ENCODE peak calls at places on chromosomes 7 and 10, in eight cellular contexts. K, F, P, A, J, L, C and Z are unnamed samples. For H3K9me3 and H3K4me1, the result is how much of the 10 kb centered on the place peaks cover.

GRCh38 chr10:17005621-17006566 is 123.7 kb downstream of the CUBN start:
- DNase-seq in K (no peak), F (no peak), P (no peak), A (no peak), J (no peak), L (no peak), C (no peak), Z (no peak)

GRCh38 chr7:148395990-148396716 is 194.4 kb upstream of the C7orf33 start:
- DNase-seq in K (no peak), F (no peak), P (no peak), A (no peak), J (no peak), L (no peak), C (no peak), Z (no peak)

GRCh38 chr10:71632200-71632820 is 87.3 kb downstream of the C10orf105 start:
- DNase-seq in K (no peak), F (no peak), P (no peak), A (no peak), J (no peak), L (no peak), C (no peak), Z (no peak)

GRCh38 chr7:137731436-137731835 is 115.3 kb downstream of the DGKI start:
- DNase-seq in K (no peak), F (no peak), P (no peak), A (no peak), J (no peak), L (no peak), C (no peak), Z (no peak)

GRCh38 chr7:11931306-11931705 is 99.3 kb upstream of the THSD7A start:
- DNase-seq in K (no peak), F (no peak), P (no peak), A (no peak), J (no peak), L (no peak), C (no peak), Z (no peak)

GRCh38 chr7:130732980-130733865 is 784 bp downstream of the KLF14 start:
- DNase-seq in K (no peak), F (peak), P (peak), A (no peak), J (peak), L (no peak), C (peak), Z (peak)

GRCh38 chr10:69567920-69568319 is 5.3 kb downstream of the NEUROG3 start:
- DNase-seq in K (no peak), F (peak), P (peak), A (no peak), J (no peak), L (no peak), C (peak), Z (peak)

GRCh38 chr7:108002726-108003590 is at the start of gene LAMB1:
- DNase-seq in K (no peak), F (peak), P (peak), A (peak), J (no peak), L (peak), C (peak), Z (peak)

GRCh38 chr7:98970031-98970615 is 91.8 kb downstream of the TRRAP start:
- DNase-seq in K (no peak), F (no peak), P (no peak), A (no peak), J (no peak), L (no peak), C (no peak), Z (no peak)

GRCh38 chr7:158606111-158606510 is 18.5 kb upstream of the PTPRN2 start:
- DNase-seq in K (no peak), F (no peak), P (no peak), A (no peak), J (no peak), L (no peak), C (no peak), Z (no peak)

GRCh38 chr10:79331709-79332108 is 15.6 kb upstream of the PPIF start:
- DNase-seq in K (peak), F (no peak), P (peak), A (no peak), J (peak), L (no peak), C (peak), Z (no peak)

GRCh38 chr7:6028563-6028962 is 2.6 kb upstream of the ANKRD61 start:
- DNase-seq in K (no peak), F (no peak), P (no peak), A (no peak), J (no peak), L (no peak), C (no peak), Z (no peak)

GRCh38 chr10:21002097-21002878 is 105.2 kb upstream of the NEBL start:
- DNase-seq in K (no peak), F (no peak), P (no peak), A (no peak), J (no peak), L (no peak), C (no peak), Z (no peak)

GRCh38 chr7:98116656-98117461 is 10.2 kb downstream of the LMTK2 start:
- DNase-seq in K (no peak), F (no peak), P (no peak), A (no peak), J (no peak), L (no peak), C (no peak), Z (no peak)

GRCh38 chr10:78295242-78295641 is 261.6 kb downstream of the RPS24 start:
- DNase-seq in K (no peak), F (no peak), P (no peak), A (peak), J (no peak), L (no peak), C (no peak), Z (no peak)

GRCh38 chr7:41573017-41573416 is 129.9 kb downstream of the INHBA start:
- DNase-seq in K (no peak), F (peak), P (no peak), A (no peak), J (no peak), L (no peak), C (no peak), Z (no peak)

GRCh38 chr10:92082583-92083280 is 159.2 kb downstream of the BTAF1 start:
- DNase-seq in K (no peak), F (no peak), P (no peak), A (no peak), J (no peak), L (no peak), C (no peak), Z (no peak)

GRCh38 chr10:30007406-30007805 is 52.0 kb downstream of the JCAD start:
- DNase-seq in K (no peak), F (no peak), P (no peak), A (no peak), J (no peak), L (no peak), C (no peak), Z (no peak)

GRCh38 chr7:93030605-93031225 is 87.1 kb downstream of the SAMD9 start:
- DNase-seq in K (no peak), F (no peak), P (no peak), A (no peak), J (no peak), L (no peak), C (no peak), Z (no peak)

GRCh38 chr10:35409094-35409582 is 72.8 kb downstream of the CCNY start:
- DNase-seq in K (no peak), F (no peak), P (no peak), A (peak), J (no peak), L (no peak), C (no peak), Z (peak)

GRCh38 chr7:31027161-31027965 is 24.7 kb upstream of the ADCYAP1R1 start:
- DNase-seq in K (no peak), F (peak), P (no peak), A (peak), J (no peak), L (no peak), C (peak), Z (peak)

GRCh38 chr10:131947631-131948347 is 33.9 kb downstream of the BNIP3 start:
- DNase-seq in K (no peak), F (no peak), P (no peak), A (no peak), J (no peak), L (no peak), C (no peak), Z (no peak)

GRCh38 chr10:101238732-101239105 is 9.5 kb upstream of the LBX1 start:
- DNase-seq in K (no peak), F (peak), P (no peak), A (no peak), J (no peak), L (no peak), C (no peak), Z (peak)

GRCh38 chr7:7347045-7347444 is 164.7 kb downstream of the C1GALT1 start:
- DNase-seq in K (no peak), F (no peak), P (no peak), A (no peak), J (no peak), L (no peak), C (no peak), Z (no peak)

GRCh38 chr7:150321788-150322113 is 1.4 kb upstream of the LRRC61 start:
- DNase-seq in K (no peak), F (no peak), P (no peak), A (no peak), J (no peak), L (no peak), C (no peak), Z (no peak)

GRCh38 chr10:94315975-94316464 is 46.7 kb downstream of the NOC3L start:
- DNase-seq in K (no peak), F (no peak), P (no peak), A (no peak), J (no peak), L (no peak), C (no peak), Z (no peak)

GRCh38 chr10:76311752-76312699 is 880.6 kb downstream of the LRMDA start:
- DNase-seq in K (no peak), F (peak), P (peak), A (no peak), J (no peak), L (no peak), C (peak), Z (no peak)

GRCh38 chr10:8815969-8816368 is 761.5 kb downstream of the GATA3 start:
- DNase-seq in K (no peak), F (no peak), P (no peak), A (no peak), J (no peak), L (no peak), C (no peak), Z (no peak)
- H3K27ac ChIP-seq in K (no peak), F (no peak), P (no peak), A (no peak), J (no peak), L (no peak), C (no peak), Z (no peak)

GRCh38 chr7:64037095-64037494 is 8.1 kb upstream of the ZNF727 start:
- DNase-seq in K (no peak), F (no peak), P (no peak), A (no peak), J (no peak), L (no peak), C (peak), Z (no peak)

GRCh38 chr7:64035388-64035787 is 9.8 kb upstream of the ZNF727 start:
- DNase-seq in K (no peak), F (no peak), P (no peak), A (no peak), J (no peak), L (no peak), C (no peak), Z (no peak)
- H3K9me3 ChIP-seq in K (under half), F (under half), P (under half), A (under half), J (under half), L (under half), C (under half), Z (under half)

GRCh38 chr10:31702954-31703353 is 225.7 kb downstream of the ARHGAP12 start:
- DNase-seq in K (no peak), F (no peak), P (no peak), A (no peak), J (no peak), L (no peak), C (no peak), Z (no peak)

GRCh38 chr10:31701546-31701945 is 227.1 kb downstream of the ARHGAP12 start:
- DNase-seq in K (no peak), F (no peak), P (no peak), A (no peak), J (no peak), L (no peak), C (no peak), Z (peak)

GRCh38 chr10:31700222-31700621 is 228.4 kb downstream of the ARHGAP12 start:
- DNase-seq in K (no peak), F (no peak), P (no peak), A (no peak), J (no peak), L (no peak), C (no peak), Z (no peak)

GRCh38 chr10:31704195-31704594 is 224.4 kb downstream of the ARHGAP12 start:
- DNase-seq in K (no peak), F (no peak), P (no peak), A (no peak), J (no peak), L (no peak), C (peak), Z (peak)

GRCh38 chr10:31702005-31702404 is 226.6 kb downstream of the ARHGAP12 start:
- DNase-seq in K (no peak), F (no peak), P (no peak), A (no peak), J (no peak), L (no peak), C (no peak), Z (no peak)
- H3K4me1 ChIP-seq in K (under half), F (under half), P (under half), A (under half), J (under half), L (half or more), C (under half), Z (under half)

GRCh38 chr7:54833021-54833467 is 74.0 kb upstream of the SEC61G start:
- DNase-seq in K (no peak), F (no peak), P (no peak), A (no peak), J (no peak), L (no peak), C (no peak), Z (peak)

GRCh38 chr7:54839538-54840213 is 80.7 kb upstream of the SEC61G start:
- DNase-seq in K (no peak), F (peak), P (peak), A (peak), J (no peak), L (peak), C (peak), Z (peak)

GRCh38 chr7:54837761-54838539 is 78.9 kb upstream of the SEC61G start:
- DNase-seq in K (no peak), F (no peak), P (no peak), A (no peak), J (no peak), L (no peak), C (no peak), Z (no peak)

GRCh38 chr7:54838540-54838925 is 79.5 kb upstream of the SEC61G start:
- DNase-seq in K (no peak), F (no peak), P (no peak), A (no peak), J (no peak), L (no peak), C (no peak), Z (no peak)

DNA sequence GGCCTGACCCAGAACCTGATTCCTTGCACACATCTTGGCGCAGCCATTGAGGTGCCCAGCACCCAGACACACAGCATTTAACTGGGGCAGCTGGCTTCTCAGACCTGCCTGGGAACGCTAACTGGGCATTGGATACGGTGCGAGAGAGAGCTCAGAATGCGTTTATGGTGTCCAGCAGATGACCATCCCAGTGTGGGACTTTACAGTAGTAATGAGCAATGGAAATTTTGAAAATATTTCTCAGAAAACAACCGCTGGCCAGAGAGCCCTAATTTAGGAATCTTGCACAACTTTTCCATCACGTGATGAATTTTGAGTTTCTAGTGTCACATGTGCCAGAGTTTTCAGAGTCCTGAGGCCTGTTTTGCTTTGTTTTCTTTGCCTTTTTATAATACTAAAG is 78.2 kb upstream of the SEC61G start:
- DNase-seq in K (no peak), F (no peak), P (no peak), A (no peak), J (no peak), L (no peak), C (peak), Z (peak)
- H3K27ac ChIP-seq in K (no peak), F (no peak), P (peak), A (no peak), J (no peak), L (peak), C (peak), Z (peak)

GRCh38 chr10:62067560-62067959 is 166.1 kb downstream of the ARID5B start:
- DNase-seq in K (no peak), F (no peak), P (no peak), A (no peak), J (no peak), L (no peak), C (no peak), Z (no peak)

GRCh38 chr10:62062028-62062427 is 160.5 kb downstream of the ARID5B start:
- DNase-seq in K (no peak), F (no peak), P (no peak), A (no peak), J (no peak), L (no peak), C (no peak), Z (no peak)

GRCh38 chr10:62059424-62059913 is 158.0 kb downstream of the ARID5B start:
- DNase-seq in K (no peak), F (no peak), P (no peak), A (no peak), J (no peak), L (no peak), C (no peak), Z (no peak)

GRCh38 chr10:62062752-62063512 is 161.4 kb downstream of the ARID5B start:
- DNase-seq in K (no peak), F (no peak), P (no peak), A (no peak), J (no peak), L (no peak), C (no peak), Z (no peak)

GRCh38 chr10:62063795-62064472 is 162.4 kb downstream of the ARID5B start:
- DNase-seq in K (no peak), F (no peak), P (no peak), A (peak), J (no peak), L (no peak), C (no peak), Z (peak)
- H3K9me3 ChIP-seq in K (under half), F (under half), P (under half), A (under half), J (under half), L (under half), C (under half), Z (under half)

GRCh38 chr10:75030371-75030770 is 81.1 kb upstream of the SAMD8 start:
- DNase-seq in K (no peak), F (no peak), P (no peak), A (no peak), J (no peak), L (no peak), C (peak), Z (no peak)

GRCh38 chr10:75029874-75030273 is 81.6 kb upstream of the SAMD8 start:
- DNase-seq in K (no peak), F (no peak), P (no peak), A (peak), J (no peak), L (no peak), C (peak), Z (peak)

GRCh38 chr10:75032119-75032518 is 79.3 kb upstream of the SAMD8 start:
- DNase-seq in K (no peak), F (no peak), P (no peak), A (no peak), J (no peak), L (no peak), C (no peak), Z (no peak)

GRCh38 chr10:75028748-75029147 is 82.7 kb upstream of the SAMD8 start:
- DNase-seq in K (no peak), F (no peak), P (no peak), A (no peak), J (no peak), L (no peak), C (no peak), Z (no peak)

GRCh38 chr10:75029420-75029819 is 82.0 kb upstream of the SAMD8 start:
- DNase-seq in K (no peak), F (no peak), P (no peak), A (no peak), J (no peak), L (no peak), C (peak), Z (no peak)
- H3K4me1 ChIP-seq in K (under half), F (under half), P (under half), A (under half), J (under half), L (under half), C (under half), Z (under half)

DNA sequence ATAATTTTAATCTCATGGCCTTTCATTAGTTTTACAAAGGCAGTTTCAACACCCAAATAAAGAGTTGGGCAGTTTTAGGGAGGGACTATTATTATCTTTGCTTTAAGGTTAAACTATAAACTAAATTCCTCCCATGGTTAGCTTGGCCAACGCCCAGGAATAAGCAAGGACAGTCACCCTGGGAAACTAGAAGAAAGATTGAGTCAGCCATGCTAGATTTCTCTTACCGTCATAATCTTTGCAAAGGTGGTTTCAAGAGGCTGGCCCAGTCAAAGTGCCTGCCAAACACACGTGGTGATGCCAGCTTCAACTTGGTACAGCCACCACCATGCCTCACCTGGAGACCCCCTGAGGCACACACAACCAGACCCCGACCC is 317.4 kb upstream of the SP8 start:
- DNase-seq in K (no peak), F (no peak), P (no peak), A (no peak), J (no peak), L (no peak), C (no peak), Z (no peak)
- H3K27ac ChIP-seq in K (no peak), F (no peak), P (no peak), A (no peak), J (no peak), L (no peak), C (no peak), Z (no peak)